ENCODE peak calls at places on chromosomes 6 and 20, in six cellular contexts. Z, U, H, W, Q and T are unnamed samples.

GRCh38 chr6:158086054-158086705 is 81.9 kb downstream of the SERAC1 start:
- DNase-seq in Z (no peak), U (no peak), H (no peak), W (no peak), Q (no peak), T (no peak)

GRCh38 chr20:57501461-57502330 is 23.2 kb downstream of the CTCFL start:
- DNase-seq in Z (no peak), U (no peak), H (no peak), W (no peak), Q (no peak), T (no peak)

GRCh38 chr6:167398214-167399050 is 73.5 kb downstream of the TTLL2 start:
- DNase-seq in Z (no peak), U (no peak), H (no peak), W (no peak), Q (peak; percentile 98), T (no peak)

GRCh38 chr20:32918296-32918695 is 59.6 kb downstream of the EFCAB8 start:
- DNase-seq in Z (no peak), U (peak; percentile 77), H (no peak), W (no peak), Q (no peak), T (no peak)

GRCh38 chr6:121691126-121691540 is 255.7 kb downstream of the GJA1 start:
- DNase-seq in Z (no peak), U (no peak), H (no peak), W (no peak), Q (no peak), T (no peak)

GRCh38 chr6:82970853-82971252 is 94.8 kb downstream of the UBE3D start:
- DNase-seq in Z (no peak), U (no peak), H (no peak), W (no peak), Q (no peak), T (no peak)

GRCh38 chr20:14597206-14597715 is 259.8 kb upstream of the FLRT3 start:
- DNase-seq in Z (no peak), U (no peak), H (no peak), W (no peak), Q (no peak), T (no peak)

GRCh38 chr6:170345662-170346061 is 39.1 kb downstream of the FAM120B start:
- DNase-seq in Z (no peak), U (no peak), H (no peak), W (no peak), Q (no peak), T (no peak)

GRCh38 chr20:25325073-25325472 is 65.6 kb downstream of the ABHD12 start:
- DNase-seq in Z (no peak), U (no peak), H (no peak), W (no peak), Q (no peak), T (no peak)

GRCh38 chr6:146950351-146950835 is 253.8 kb upstream of the STXBP5 start:
- DNase-seq in Z (no peak), U (no peak), H (peak; percentile 7), W (no peak), Q (peak; percentile 69), T (no peak)

GRCh38 chr6:168132531-168133184 is 53.6 kb upstream of the FRMD1 start:
- DNase-seq in Z (peak; percentile 46), U (peak; percentile 92), H (no peak), W (peak; percentile 69), Q (peak; percentile 53), T (peak; percentile 58)

GRCh38 chr20:63082308-63082938 is 75.7 kb upstream of the BHLHE23 start:
- DNase-seq in Z (no peak), U (no peak), H (no peak), W (peak; percentile 37), Q (peak; percentile 33), T (no peak)

GRCh38 chr6:1609662-1610496 is at the start of gene FOXC1:
- DNase-seq in Z (peak; percentile 86), U (peak; percentile 97), H (peak; percentile 79), W (peak; percentile 92), Q (peak; percentile 71), T (peak; percentile 76)

GRCh38 chr6:107398005-107398404 is 61.4 kb downstream of the PDSS2 start:
- DNase-seq in Z (no peak), U (no peak), H (no peak), W (no peak), Q (no peak), T (no peak)

GRCh38 chr6:107402533-107402932 is 56.8 kb downstream of the PDSS2 start:
- DNase-seq in Z (no peak), U (no peak), H (no peak), W (no peak), Q (no peak), T (no peak)

GRCh38 chr6:107401573-107401972 is 57.8 kb downstream of the PDSS2 start:
- DNase-seq in Z (no peak), U (no peak), H (no peak), W (no peak), Q (no peak), T (no peak)

GRCh38 chr6:107400748-107401147 is 58.6 kb downstream of the PDSS2 start:
- DNase-seq in Z (no peak), U (no peak), H (peak; percentile 10), W (no peak), Q (no peak), T (no peak)

DNA sequence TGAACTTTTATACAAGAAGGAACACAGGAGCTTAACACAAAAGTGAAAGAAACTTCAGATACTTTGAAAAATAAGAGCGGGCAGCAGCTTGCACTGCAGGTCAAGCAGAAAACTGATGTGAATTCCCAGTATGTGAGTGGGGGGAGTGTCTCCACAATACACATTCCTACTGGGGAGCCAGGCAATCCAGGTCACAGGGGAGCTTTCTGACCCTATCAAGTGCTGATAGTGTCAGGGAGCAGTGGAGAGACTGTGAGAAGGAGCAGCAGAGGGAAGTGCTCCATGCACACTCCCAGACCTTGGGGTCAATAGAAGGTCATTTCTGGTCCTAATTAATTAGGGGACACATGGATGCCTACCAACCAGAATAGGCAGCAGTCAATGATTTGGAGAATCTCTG is 59.4 kb downstream of the PDSS2 start:
- DNase-seq in Z (no peak), U (no peak), H (no peak), W (no peak), Q (no peak), T (no peak)
- H3K9me3 ChIP-seq in Z (peaks cover 19% of the 10 kb centered on the region), U (no peaks in the 10 kb centered on the region), H (peaks cover 23% of the 10 kb centered on the region), W (no peaks in the 10 kb centered on the region), Q (peaks cover 19% of the 10 kb centered on the region), T (no peaks in the 10 kb centered on the region)

DNA sequence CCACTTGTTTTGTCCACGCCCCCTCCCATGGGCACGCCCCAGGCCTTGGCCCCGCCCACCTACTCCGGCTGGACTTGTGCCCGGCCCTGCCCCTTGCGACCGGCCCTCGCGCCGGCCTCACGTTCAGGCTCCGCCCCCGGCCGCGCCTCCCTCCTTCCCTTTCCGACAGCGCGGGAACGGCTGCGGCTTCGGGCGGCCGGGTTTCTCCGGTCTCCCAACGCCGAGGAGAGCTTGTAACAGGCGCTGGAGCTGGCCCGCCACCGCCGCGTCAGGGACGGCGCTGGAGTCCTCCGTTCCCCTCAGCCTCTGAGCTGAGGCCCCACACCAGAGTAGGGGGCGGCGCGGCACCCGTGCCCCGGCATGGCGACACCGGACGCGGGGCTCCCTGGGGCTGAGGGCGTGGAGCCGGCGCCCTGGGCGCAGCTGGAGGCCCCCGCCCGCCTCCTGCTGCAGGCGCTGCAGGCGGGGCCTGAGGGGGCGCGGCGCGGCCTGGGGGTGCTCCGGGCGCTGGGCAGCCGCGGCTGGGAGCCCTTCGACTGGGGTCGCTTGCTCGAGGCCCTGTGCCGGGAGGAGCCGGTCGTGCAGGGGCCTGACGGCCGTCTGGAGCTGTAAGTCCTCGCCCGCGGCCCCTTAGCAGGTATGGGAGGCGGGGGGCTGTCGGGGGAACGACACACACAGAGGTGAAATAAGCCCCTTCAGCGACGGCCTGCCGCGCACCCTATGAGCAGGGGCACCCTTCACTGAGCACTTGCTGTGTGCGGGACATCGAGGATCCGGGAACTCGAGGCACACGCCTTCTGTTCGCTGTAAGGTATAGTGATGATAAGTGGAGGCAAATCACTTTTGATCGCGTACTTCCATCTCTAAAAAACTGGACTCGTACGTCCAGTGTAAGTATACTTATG is at the start of gene FANCE:
- DNase-seq in Z (peak; percentile 89), U (peak; percentile 98), H (peak; percentile 98), W (peak; percentile 95), Q (peak; percentile 84), T (peak; percentile 94)
- TF ChIP-seq POLR2A in Z (no peak), U (no peak), H (peak; percentile 29), W (peak; percentile 48), Q (peak; percentile 68), T (peak; percentile 86)

GRCh38 chr6:134619077-134619476 is 301.2 kb upstream of the SGK1 start:
- DNase-seq in Z (no peak), U (no peak), H (no peak), W (no peak), Q (no peak), T (no peak)
- H3K4me3 ChIP-seq in Z (no peak overlapping the region), U (no peak overlapping the region), H (no peak overlapping the region), W (no peak overlapping the region), Q (no peak overlapping the region), T (no peak overlapping the region)

DNA sequence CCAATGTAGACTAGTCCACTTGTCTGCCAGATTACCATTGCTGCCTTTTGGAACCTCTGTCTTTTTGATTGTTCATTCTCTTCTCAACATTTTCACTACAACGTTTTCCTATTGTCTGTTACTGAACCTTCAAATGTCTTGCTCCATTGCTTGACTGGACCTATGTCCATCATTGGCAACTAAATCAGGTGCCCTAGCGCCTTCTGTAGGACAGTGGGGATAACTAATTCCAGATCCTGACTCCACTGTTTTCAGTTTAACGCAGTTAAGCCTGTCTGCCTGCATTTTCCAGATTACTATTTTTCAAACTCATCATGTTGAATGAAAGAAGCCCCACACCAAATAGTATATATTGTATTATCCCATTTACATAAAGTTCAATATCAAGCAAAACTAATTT is 433.6 kb downstream of the RNF144B start:
- DNase-seq in Z (no peak), U (no peak), H (no peak), W (no peak), Q (no peak), T (no peak)
- H3K9me3 ChIP-seq in Z (peaks cover 26% of the 10 kb centered on the region), U (peaks cover 13% of the 10 kb centered on the region), H (peaks cover 23% of the 10 kb centered on the region), W (peaks cover 7% of the 10 kb centered on the region), Q (peaks cover 91% of the 10 kb centered on the region), T (no peaks in the 10 kb centered on the region)

GRCh38 chr6:32581275-32582095 is 8.2 kb downstream of the HLA-DRB1 start:
- DNase-seq in Z (no peak), U (no peak), H (no peak), W (no peak), Q (no peak), T (no peak)
- TF ChIP-seq POLR2A in Z (no peak), U (no peak), H (no peak), W (no peak), Q (no peak), T (no peak)

GRCh38 chr20:1947535-1947846 is 46.4 kb downstream of the PDYN start:
- DNase-seq in Z (no peak), U (no peak), H (no peak), W (no peak), Q (no peak), T (no peak)
- H3K4me3 ChIP-seq in Z (no peak overlapping the region), U (peak overlapping the region; percentile 36), H (no peak overlapping the region), W (no peak overlapping the region), Q (peak overlapping the region; percentile 49), T (no peak overlapping the region)